ENCODE peak calls at places on chromosomes 2 and 18, in five cellular contexts. F is A549, S is K562, B is HepG2, K is GM12878. N is an unnamed sample.

GRCh38 chr2:58649746-58650145 is 408.6 kb upstream of the FANCL start:
- DNase-seq in F (no peak), S (no peak), B (no peak), K (no peak), N (no peak)

GRCh38 chr18:45519881-45520280 is 95.4 kb upstream of the SLC14A2 start:
- DNase-seq in F (no peak), S (no peak), B (no peak), K (no peak), N (no peak)

GRCh38 chr2:55107428-55107827 is 57.2 kb upstream of the RTN4 start:
- DNase-seq in F (no peak), S (no peak), B (no peak), K (no peak), N (no peak)

GRCh38 chr2:134657650-134658250 is 61.0 kb downstream of the TMEM163 start:
- DNase-seq in F (no peak), S (peak; percentile 39), B (peak; percentile 23), K (no peak), N (peak; percentile 81)

GRCh38 chr18:79845164-79845563 is 47.4 kb downstream of the KCNG2 start:
- DNase-seq in F (no peak), S (no peak), B (no peak), K (no peak), N (no peak)

GRCh38 chr2:9990735-9991134 is 39.2 kb downstream of the GRHL1 start:
- DNase-seq in F (no peak), S (no peak), B (no peak), K (no peak), N (peak; percentile 30)

GRCh38 chr2:223586261-223586660 is 15.9 kb downstream of the SCG2 start:
- DNase-seq in F (no peak), S (no peak), B (no peak), K (no peak), N (no peak)

GRCh38 chr18:66993492-66993891 is 389.6 kb upstream of the CDH19 start:
- DNase-seq in F (no peak), S (no peak), B (peak; percentile 53), K (no peak), N (peak; percentile 46)

GRCh38 chr2:100247256-100248043 is 74.9 kb downstream of the LONRF2 start:
- DNase-seq in F (no peak), S (no peak), B (no peak), K (peak; percentile 51), N (no peak)

GRCh38 chr18:77058186-77058847 is 74.3 kb downstream of the MBP start:
- DNase-seq in F (no peak), S (no peak), B (no peak), K (no peak), N (no peak)

GRCh38 chr18:37393945-37394609 is 171.5 kb downstream of the CELF4 start:
- DNase-seq in F (peak; percentile 43), S (peak; percentile 65), B (no peak), K (no peak), N (peak; percentile 95)

GRCh38 chr2:145635706-145636427 is 1115.9 kb upstream of the ZEB2 start:
- DNase-seq in F (no peak), S (no peak), B (no peak), K (no peak), N (no peak)

GRCh38 chr2:145638675-145639074 is 1118.8 kb upstream of the ZEB2 start:
- DNase-seq in F (peak; percentile 1), S (no peak), B (no peak), K (no peak), N (peak; percentile 21)
- H3K4me2 ChIP-seq in F (no peak overlapping the region), S (no peak overlapping the region), B (no peak overlapping the region), K (no peak overlapping the region), N (no peak overlapping the region)

GRCh38 chr2:7570247-7570646 is 653.0 kb downstream of the RNF144A start:
- DNase-seq in F (no peak), S (no peak), B (no peak), K (no peak), N (no peak)

GRCh38 chr2:7571701-7572100 is 654.5 kb downstream of the RNF144A start:
- DNase-seq in F (no peak), S (no peak), B (no peak), K (no peak), N (no peak)

GRCh38 chr2:7574385-7574784 is 657.2 kb downstream of the RNF144A start:
- DNase-seq in F (no peak), S (peak; percentile 16), B (no peak), K (no peak), N (no peak)

GRCh38 chr2:7572460-7572859 is 655.2 kb downstream of the RNF144A start:
- DNase-seq in F (no peak), S (no peak), B (no peak), K (no peak), N (peak; percentile 15)

GRCh38 chr2:7573166-7573845 is 656.1 kb downstream of the RNF144A start:
- DNase-seq in F (no peak), S (no peak), B (no peak), K (no peak), N (no peak)
- TF ChIP-seq JUNB in F (no peak), S (no peak), B (no peak), K (no peak), N (no peak)

DNA sequence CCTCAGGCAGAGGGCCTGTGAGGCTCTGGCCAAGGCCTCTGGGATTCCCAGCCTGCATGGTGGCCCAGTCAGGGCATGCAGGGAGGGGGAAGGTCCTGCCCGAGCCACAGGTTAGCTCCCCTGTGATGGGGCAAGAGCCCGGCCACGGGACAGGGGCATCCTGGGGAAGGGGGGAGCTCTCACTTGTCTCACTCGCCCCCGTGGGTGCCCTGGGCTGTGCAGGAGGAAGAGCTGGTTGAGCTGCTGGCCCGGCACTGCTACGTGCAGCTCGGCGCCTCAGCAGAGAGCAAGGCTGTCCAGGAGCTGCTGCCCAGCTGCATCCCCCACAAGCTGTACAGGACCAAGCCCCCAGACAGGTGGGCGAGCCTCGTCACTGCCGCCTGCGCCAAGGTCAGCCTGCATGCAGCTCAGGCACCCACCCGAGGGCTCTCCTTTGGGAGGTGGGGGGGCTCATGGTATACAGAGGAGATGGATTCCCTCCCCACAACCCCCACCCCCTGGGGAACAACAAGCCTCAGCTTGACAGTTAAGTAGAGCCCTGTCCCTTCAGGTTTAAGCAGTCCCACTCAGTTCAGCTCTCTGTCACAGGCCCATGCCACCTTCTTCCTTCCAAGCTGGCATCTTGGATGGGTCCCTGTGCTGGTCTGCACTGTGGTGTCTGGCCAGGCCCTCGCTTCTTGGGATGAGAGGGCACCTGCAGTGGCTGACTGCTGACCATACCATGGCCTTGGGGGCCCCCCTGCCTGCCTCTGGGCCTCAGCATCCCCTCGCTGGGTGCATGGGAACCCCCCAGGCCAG is 20.6 kb upstream of the GPR17 start:
- DNase-seq in F (no peak), S (no peak), B (no peak), K (no peak), N (no peak)
- TF ChIP-seq REST in F (no peak), S (no peak), B (no peak), K (no peak), N (no peak)

GRCh38 chr2:126722546-126722945 is 66.6 kb downstream of the GYPC start:
- DNase-seq in F (no peak), S (no peak), B (no peak), K (no peak), N (no peak)
- H3K4me2 ChIP-seq in F (no peak overlapping the region), S (no peak overlapping the region), B (no peak overlapping the region), K (no peak overlapping the region), N (no peak overlapping the region)

N was measured in GM23338.